ENCODE peak calls at places on chromosomes 1 and 21, in four cellular contexts. P, H, L and G are unnamed samples.

GRCh38 chr21:22083899-22084298 is 1085.7 kb downstream of the NCAM2 start:
- DNase-seq in L (no peak), H (no peak), P (no peak), G (no peak)

GRCh38 chr1:91885331-91885715 is 628 bp downstream of the TGFBR3 start:
- DNase-seq in H (no peak), P (no peak), L (peak; percentile 27), G (peak; percentile 33)

GRCh38 chr1:22143065-22143514 is at the start of gene WNT4:
- DNase-seq in P (no peak), H (no peak), L (peak; percentile 41), G (no peak)

GRCh38 chr1:6519491-6519934 is 28.0 kb upstream of the PLEKHG5 start:
- DNase-seq in L (no peak), P (no peak), H (no peak), G (no peak)

GRCh38 chr1:151991663-151992344 is 1.9 kb downstream of the S100A10 start:
- DNase-seq in L (no peak), P (no peak), H (no peak), G (no peak)

GRCh38 chr1:59605184-59605583 is 209.6 kb upstream of the HOOK1 start:
- DNase-seq in H (no peak), P (no peak), L (no peak), G (no peak)

GRCh38 chr1:94115254-94115899 is 5.6 kb downstream of the ABCA4 start:
- DNase-seq in H (no peak), P (no peak), L (no peak), G (no peak)

GRCh38 chr1:164625004-164625617 is 66.1 kb downstream of the PBX1 start:
- DNase-seq in H (no peak), P (no peak), L (no peak), G (no peak)

GRCh38 chr1:73556270-73556669 is 641.7 kb downstream of the LRRIQ3 start:
- DNase-seq in L (no peak), H (no peak), P (no peak), G (no peak)

GRCh38 chr1:87394462-87394861 is 65.8 kb downstream of the LMO4 start:
- DNase-seq in P (no peak), L (no peak), H (no peak), G (no peak)

GRCh38 chr1:153585009-153585408 is 19.4 kb upstream of the S100A2 start:
- DNase-seq in L (no peak), H (no peak), P (no peak), G (no peak)

GRCh38 chr1:17551755-17552234 is 12.3 kb downstream of the ARHGEF10L start:
- DNase-seq in L (no peak), P (no peak), H (no peak), G (no peak)

GRCh38 chr1:36653850-36654249 is 171.1 kb upstream of the CSF3R start:
- DNase-seq in H (no peak), L (no peak), P (no peak), G (no peak)

GRCh38 chr1:180696361-180696760 is 64.5 kb downstream of the XPR1 start:
- DNase-seq in H (no peak), L (no peak), P (no peak), G (no peak)

GRCh38 chr1:5836776-5837440 is 155.3 kb downstream of the NPHP4 start:
- DNase-seq in P (no peak), L (no peak), H (no peak), G (no peak)